ENCODE peak calls at places on chromosome X, in eight cellular contexts. O is NCI-H1092; L is activated T-helper 2 cell treated with anti-CD3 and anti-CD28 coated beads, Interferon-gamma antibody, Interleukin-2, Interleukin-4, amounts not matched to agents 10 μg/mL and 5 μg/mL and 100 μg/mL, durations not matched to agents 14 hours and 24 hours and 36 hours; Y is CD4-positive, alpha-beta T cell; V is T-cell; E is stimulated activated naive CD4-positive, alpha-beta T cell; H is NCI-H1105; U is AML-193. N is an unnamed sample.

GRCh38 chrX:16671005-16671404 is 21.0 kb downstream of the S100G start:
- DNase-seq in O (no peak), L (no peak), Y (peak), V (no peak), E (peak), H (no peak), U (peak), N (no peak)

GRCh38 chrX:113305496-113305895 is 464.9 kb upstream of the AMOT start:
- DNase-seq in O (no peak), L (no peak), Y (no peak), V (no peak), E (no peak), H (no peak), U (no peak), N (no peak)

GRCh38 chrX:10197597-10198210 is 40.9 kb downstream of the CLCN4 start:
- DNase-seq in O (no peak), L (no peak), Y (no peak), V (no peak), E (no peak), H (no peak), U (no peak), N (no peak)

GRCh38 chrX:72487661-72488060 is 85.0 kb downstream of the HDAC8 start:
- DNase-seq in O (no peak), L (no peak), Y (no peak), V (no peak), E (no peak), H (no peak), U (no peak), N (no peak)

GRCh38 chrX:31110657-31111056 is 38.8 kb upstream of the FTHL17 start:
- DNase-seq in O (no peak), L (no peak), Y (no peak), V (no peak), E (no peak), H (no peak), U (no peak), N (no peak)

GRCh38 chrX:153665726-153666306 is 7.8 kb downstream of the PNCK start:
- DNase-seq in O (no peak), L (no peak), Y (no peak), V (no peak), E (no peak), H (no peak), U (no peak), N (no peak)

GRCh38 chrX:48945517-48946348 is 11.7 kb downstream of the OTUD5 start:
- DNase-seq in O (peak), L (no peak), Y (peak), V (peak), E (peak), H (no peak), U (peak), N (no peak)

GRCh38 chrX:131958724-131959123 is 64.4 kb upstream of the STK26 start:
- DNase-seq in O (no peak), L (no peak), Y (no peak), V (no peak), E (no peak), H (no peak), U (no peak), N (no peak)

GRCh38 chrX:9635368-9635767 is 130.3 kb downstream of the GPR143 start:
- DNase-seq in O (no peak), L (no peak), Y (no peak), V (no peak), E (no peak), H (no peak), U (no peak), N (no peak)

GRCh38 chrX:48924270-48924669 is 5.4 kb upstream of the PIM2 start:
- DNase-seq in O (no peak), L (no peak), Y (no peak), V (no peak), E (no peak), H (no peak), U (no peak), N (no peak)

GRCh38 chrX:109511113-109511512 is 25.5 kb upstream of the NXT2 start:
- DNase-seq in O (no peak), L (no peak), Y (no peak), V (no peak), E (no peak), H (no peak), U (no peak), N (no peak)

GRCh38 chrX:153599192-153600031 is 473 bp upstream of the CCNQ start:
- DNase-seq in O (peak), L (peak), Y (peak), V (peak), E (peak), H (peak), U (peak), N (peak)

GRCh38 chrX:124098089-124098488 is 136.6 kb downstream of the STAG2 start:
- DNase-seq in O (no peak), L (no peak), Y (no peak), V (no peak), E (peak), H (no peak), U (peak), N (no peak)

GRCh38 chrX:40809210-40809609 is 73.9 kb upstream of the MED14 start:
- DNase-seq in O (no peak), L (no peak), Y (no peak), V (no peak), E (no peak), H (no peak), U (no peak), N (no peak)

GRCh38 chrX:73855546-73855945 is 292.5 kb downstream of the CHIC1 start:
- DNase-seq in O (peak), L (peak), Y (peak), V (peak), E (peak), H (peak), U (peak), N (no peak)

GRCh38 chrX:44507292-44507691 is 35.4 kb downstream of the FUNDC1 start:
- DNase-seq in O (no peak), L (no peak), Y (no peak), V (no peak), E (no peak), H (no peak), U (no peak), N (no peak)

GRCh38 chrX:20665441-20665840 is 398.7 kb upstream of the RPS6KA3 start:
- DNase-seq in O (no peak), L (no peak), Y (no peak), V (no peak), E (no peak), H (no peak), U (no peak), N (no peak)

GRCh38 chrX:108270280-108270679 is 167.9 kb downstream of the COL4A6 start:
- DNase-seq in O (no peak), L (no peak), Y (no peak), V (no peak), E (no peak), H (peak), U (no peak), N (peak)

GRCh38 chrX:102711872-102712215 is 404 bp upstream of the GPRASP2 start:
- DNase-seq in O (peak), L (no peak), Y (no peak), V (no peak), E (no peak), H (no peak), U (no peak), N (no peak)